ENCODE peak calls at places on chromosomes 6 and 20, in nine cellular contexts. B is Calu3; I is naive thymus-derived CD4-positive, alpha-beta T cell; Y is EH; U is naive B cell; O is NCI-H1092 treated with DMSO at 0.1 percent for 48 hours; S is OCI-M1; P is T47D; N is NCI-H774. R is an unnamed sample.

GRCh38 chr20:33653218-33653899 is 8.8 kb upstream of the C20orf144 start:
- DNase-seq in P (peak; percentile 80), O (peak; percentile 89), S (peak; percentile 73), B (peak; percentile 84), I (no peak), U (peak; percentile 45), Y (peak; percentile 74), N (peak; percentile 54), R (peak; percentile 95)

GRCh38 chr6:1611572-1612385 is 2.1 kb downstream of the FOXC1 start:
- DNase-seq in S (peak; percentile 59), P (no peak), O (no peak), Y (peak; percentile 38), U (no peak), N (no peak), I (no peak), B (no peak), R (no peak)

GRCh38 chr6:79640146-79641111 is 9.3 kb downstream of the SH3BGRL2 start:
- DNase-seq in Y (no peak), O (peak; percentile 20), P (no peak), U (no peak), S (peak; percentile 51), I (no peak), B (no peak), N (no peak), R (no peak)

GRCh38 chr6:108080010-108080780 is 5.7 kb upstream of the OSTM1 start:
- DNase-seq in O (no peak), Y (peak; percentile 85), U (no peak), S (no peak), I (no peak), N (no peak), P (peak; percentile 29), B (peak; percentile 4), R (no peak)

GRCh38 chr6:167832497-167833395 is 6.0 kb downstream of the AFDN start:
- DNase-seq in N (no peak), B (no peak), S (no peak), I (no peak), O (no peak), U (no peak), Y (no peak), P (peak; percentile 53), R (no peak)

GRCh38 chr6:112218563-112218962 is 35.8 kb downstream of the LAMA4 start:
- DNase-seq in P (no peak), U (no peak), O (no peak), I (no peak), N (no peak), S (no peak), B (peak; percentile 51), Y (no peak), R (no peak)

GRCh38 chr20:32448306-32449056 is 90.3 kb downstream of the ASXL1 start:
- DNase-seq in N (no peak), Y (no peak), B (no peak), O (no peak), P (no peak), I (no peak), S (no peak), U (no peak), R (no peak)

GRCh38 chr20:11522359-11522758 is 395.3 kb upstream of the BTBD3 start:
- DNase-seq in I (no peak), P (no peak), S (no peak), N (no peak), U (no peak), Y (peak; percentile 18), O (no peak), B (no peak), R (no peak)

GRCh38 chr6:43199912-43200311 is 17.9 kb downstream of the CUL9 start:
- DNase-seq in B (no peak), S (no peak), N (no peak), Y (no peak), O (no peak), P (no peak), I (no peak), U (no peak), R (no peak)

GRCh38 chr20:33790571-33790970 is 20.6 kb upstream of the CHMP4B start:
- DNase-seq in U (no peak), N (no peak), P (no peak), B (peak; percentile 58), Y (no peak), O (no peak), I (no peak), S (no peak), R (no peak)

GRCh38 chr6:130769812-130770211 is 57.4 kb upstream of the SMLR1 start:
- DNase-seq in U (no peak), I (no peak), Y (no peak), O (no peak), P (peak; percentile 8), N (no peak), S (no peak), B (no peak), R (no peak)

GRCh38 chr20:38228436-38228835 is 32.1 kb downstream of the KIAA1755 start:
- DNase-seq in P (peak; percentile 52), U (no peak), B (no peak), N (no peak), S (peak; percentile 41), Y (no peak), I (no peak), O (no peak), R (peak; percentile 51)

GRCh38 chr6:143074670-143075318 is 14.1 kb downstream of the AIG1 start:
- DNase-seq in S (no peak), I (no peak), P (no peak), U (no peak), O (no peak), Y (no peak), N (no peak), B (no peak), R (no peak)

GRCh38 chr20:41278936-41279335 is 38.6 kb downstream of the ZHX3 start:
- DNase-seq in P (no peak), I (no peak), S (no peak), Y (peak; percentile 24), O (no peak), B (no peak), U (no peak), N (no peak), R (no peak)

GRCh38 chr6:116877743-116878142 is 701 bp downstream of the RFX6 start:
- DNase-seq in O (no peak), N (no peak), Y (no peak), P (peak; percentile 3), U (no peak), I (no peak), S (no peak), B (no peak), R (peak; percentile 28)

GRCh38 chr6:127471379-127472255 is 12.4 kb upstream of the KIAA0408 start:
- DNase-seq in N (no peak), B (no peak), O (no peak), U (no peak), S (no peak), P (peak; percentile 53), Y (peak; percentile 61), I (no peak), R (no peak)

GRCh38 chr20:57693670-57694329 is 16.0 kb downstream of the PMEPA1 start:
- DNase-seq in P (no peak), U (no peak), N (no peak), S (no peak), Y (no peak), B (no peak), I (no peak), O (no peak), R (no peak)

GRCh38 chr6:119891638-119892037 is 542.1 kb upstream of the MAN1A1 start:
- DNase-seq in I (no peak), B (no peak), S (no peak), P (no peak), Y (no peak), U (no peak), N (no peak), O (no peak), R (no peak)

GRCh38 chr6:46882622-46883021 is 39.1 kb downstream of the ADGRF5 start:
- DNase-seq in Y (no peak), O (peak; percentile 78), B (no peak), U (no peak), N (peak; percentile 31), S (no peak), I (no peak), P (no peak), R (no peak)

GRCh38 chr6:83044211-83044768 is 21.4 kb downstream of the UBE3D start:
- DNase-seq in B (no peak), Y (no peak), I (no peak), O (no peak), P (no peak), S (no peak), U (no peak), N (no peak), R (no peak)

GRCh38 chr20:58699246-58700107 is 6.9 kb downstream of the NPEPL1 start:
- DNase-seq in S (no peak), I (no peak), P (no peak), B (no peak), Y (no peak), U (no peak), N (no peak), O (no peak), R (peak; percentile 48)

GRCh38 chr6:16473184-16473907 is 235.0 kb downstream of the GMPR start:
- DNase-seq in I (no peak), U (no peak), B (no peak), S (no peak), N (no peak), O (no peak), Y (peak; percentile 59), P (no peak), R (no peak)

GRCh38 chr20:50296450-50297375 is 106.1 kb downstream of the CEBPB start:
- DNase-seq in O (no peak), P (no peak), I (no peak), B (no peak), N (no peak), Y (peak; percentile 32), U (no peak), S (no peak), R (no peak)

GRCh38 chr6:164749126-164749758 is 560.2 kb downstream of the C6orf118 start:
- DNase-seq in S (no peak), B (no peak), Y (no peak), I (no peak), O (peak; percentile 93), U (no peak), N (peak; percentile 43), P (no peak), R (no peak)

R was measured in H7.